ENCODE peak calls at places on chromosomes 4 and X, in eight cellular contexts. F is esophagus squamous epithelium, C is transverse colon, K is astrocyte of the spinal cord, S is epithelial cell of esophagus, E is heart left ventricle, A is ovary, H is astrocyte. P is an unnamed sample.

GRCh38 chr4:95644417-95644816 is 95.6 kb upstream of the UNC5C start:
- DNase-seq in C (no peak), E (no peak), A (no peak), K (no peak), F (no peak), S (no peak), H (no peak), P (no peak)

GRCh38 chrX:44506688-44507087 is 36.0 kb downstream of the FUNDC1 start:
- DNase-seq in A (no peak), F (no peak), H (no peak), E (no peak), C (no peak), K (no peak), S (no peak), P (no peak)

GRCh38 chrX:151458824-151459223 is 61.8 kb downstream of the VMA21 start:
- DNase-seq in K (peak; percentile 28), A (no peak), F (no peak), E (no peak), S (no peak), C (no peak), H (peak; percentile 74), P (no peak)

GRCh38 chrX:119943185-119943988 is at the start of gene NKAP:
- DNase-seq in C (peak; percentile 84), K (peak; percentile 94), A (peak; percentile 84), S (peak; percentile 92), H (peak; percentile 91), F (peak; percentile 8), E (peak; percentile 83), P (peak; percentile 87)

GRCh38 chrX:10754445-10754844 is 134.1 kb upstream of the MID1 start:
- DNase-seq in F (no peak), K (no peak), H (no peak), A (no peak), S (no peak), E (no peak), C (no peak), P (no peak)

GRCh38 chrX:153970398-153971123 is 1.1 kb downstream of the HCFC1 start:
- DNase-seq in C (no peak), E (peak; percentile 53), K (peak; percentile 72), S (peak; percentile 14), F (no peak), A (peak; percentile 73), H (peak; percentile 77), P (no peak)

GRCh38 chr4:184814686-184815045 is 11.1 kb downstream of the ACSL1 start:
- DNase-seq in A (no peak), F (no peak), S (no peak), K (no peak), E (no peak), C (no peak), H (peak; percentile 44), P (no peak)

GRCh38 chr4:142353149-142353738 is 492.9 kb downstream of the INPP4B start:
- DNase-seq in H (peak; percentile 63), E (peak; percentile 15), A (no peak), C (no peak), K (peak; percentile 82), F (no peak), S (peak; percentile 71), P (no peak)

GRCh38 chr4:7853271-7853670 is 86.4 kb downstream of the AFAP1 start:
- DNase-seq in A (no peak), F (no peak), S (no peak), K (no peak), C (no peak), H (no peak), E (no peak), P (no peak)

GRCh38 chr4:7852568-7853185 is 87.0 kb downstream of the AFAP1 start:
- DNase-seq in S (peak; percentile 63), E (no peak), K (peak; percentile 87), F (no peak), A (no peak), H (peak; percentile 94), C (no peak), P (no peak)

GRCh38 chr4:7855731-7856130 is 83.9 kb downstream of the AFAP1 start:
- DNase-seq in A (no peak), C (no peak), K (no peak), H (no peak), S (no peak), F (no peak), E (no peak), P (no peak)

GRCh38 chr4:7854211-7854610 is 85.5 kb downstream of the AFAP1 start:
- DNase-seq in E (no peak), S (no peak), F (no peak), H (no peak), A (no peak), C (no peak), K (no peak), P (no peak)

DNA sequence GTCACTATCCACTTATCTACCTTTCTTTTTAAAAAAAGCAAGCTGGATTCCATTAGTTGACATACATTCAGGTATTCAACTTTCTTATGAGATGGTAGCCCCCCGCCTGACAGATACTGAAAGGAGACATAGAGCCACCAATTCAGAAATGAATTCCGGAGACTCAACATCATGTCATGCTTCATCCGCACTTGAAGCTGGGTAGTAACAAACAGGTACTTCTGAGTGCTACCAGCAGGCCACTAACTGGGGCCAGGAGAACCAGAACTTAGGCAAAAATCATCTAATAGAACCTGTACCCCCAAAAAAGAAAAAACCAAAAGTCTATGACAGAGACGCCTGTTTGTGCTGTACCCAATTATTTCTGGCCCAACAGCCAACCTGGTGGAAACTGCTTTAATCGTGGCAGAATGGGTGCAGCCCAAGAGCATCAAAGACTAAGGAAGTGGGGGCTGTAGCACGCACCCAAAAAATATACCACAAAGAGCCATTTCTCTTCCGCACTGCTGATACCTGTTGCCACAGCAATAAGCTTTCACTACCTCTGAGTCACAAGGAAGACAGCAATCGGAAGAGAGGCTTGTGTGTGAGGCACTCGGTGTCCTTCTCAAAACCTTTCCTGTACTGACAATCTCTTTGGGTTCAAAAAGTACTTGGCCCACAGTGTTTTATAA is 84.8 kb downstream of the AFAP1 start:
- DNase-seq in H (peak; percentile 75), S (peak; percentile 44), C (no peak), K (peak; percentile 53), E (no peak), A (no peak), F (no peak), P (no peak)
- H3K4me3 ChIP-seq in H (no peak overlapping the region), S (no peak overlapping the region), C (no peak overlapping the region), K (no peak overlapping the region), E (no peak overlapping the region), A (no peak overlapping the region), F (no peak overlapping the region), P (no peak overlapping the region)

GRCh38 chr4:128684031-128684430 is 125.5 kb upstream of the JADE1 start:
- DNase-seq in A (no peak), S (no peak), K (no peak), E (no peak), C (no peak), F (no peak), H (no peak), P (no peak)

GRCh38 chr4:128688846-128689467 is 120.5 kb upstream of the JADE1 start:
- DNase-seq in F (no peak), C (no peak), E (no peak), A (no peak), H (no peak), S (no peak), K (no peak), P (no peak)

GRCh38 chr4:128686032-128686465 is 123.5 kb upstream of the JADE1 start:
- DNase-seq in C (no peak), E (no peak), S (peak; percentile 86), K (no peak), A (no peak), F (no peak), H (peak; percentile 45), P (no peak)

GRCh38 chr4:128688025-128688721 is 121.3 kb upstream of the JADE1 start:
- DNase-seq in F (no peak), C (no peak), K (no peak), H (no peak), E (no peak), S (no peak), A (no peak), P (no peak)

GRCh38 chr4:128686810-128687209 is 122.7 kb upstream of the JADE1 start:
- DNase-seq in F (no peak), A (no peak), K (no peak), S (peak; percentile 45), E (no peak), H (no peak), C (no peak), P (no peak)
- H3K4me3 ChIP-seq in F (no peak overlapping the region), A (no peak overlapping the region), K (no peak overlapping the region), S (no peak overlapping the region), E (no peak overlapping the region), H (no peak overlapping the region), C (no peak overlapping the region), P (no peak overlapping the region)

DNA sequence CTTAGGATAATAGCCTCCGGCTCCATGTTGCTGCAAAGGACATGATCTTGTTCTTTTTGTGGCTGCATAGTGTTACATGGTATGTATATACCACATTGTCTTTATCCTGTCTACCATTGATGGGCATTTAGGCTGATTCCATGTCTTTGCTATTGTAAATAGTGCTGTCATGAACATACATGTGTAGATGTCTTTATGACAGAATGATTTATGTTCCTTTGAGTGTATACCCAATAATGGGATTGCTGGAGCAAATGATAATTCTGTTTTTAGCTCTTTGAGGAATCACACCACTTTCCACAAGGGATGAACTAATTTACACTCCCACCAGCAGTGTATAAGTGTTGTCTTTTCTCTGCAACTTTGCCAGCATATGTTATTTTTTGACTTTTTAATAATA is 4.6 kb downstream of the RAB33B start:
- DNase-seq in S (peak; percentile 18), K (no peak), A (no peak), F (no peak), H (no peak), E (no peak), C (no peak), P (no peak)
- H3K4me3 ChIP-seq in S (no peak overlapping the region), K (no peak overlapping the region), A (no peak overlapping the region), F (no peak overlapping the region), H (no peak overlapping the region), E (no peak overlapping the region), C (no peak overlapping the region), P (peak overlapping the region; percentile 12)

GRCh38 chr4:6574747-6575502 is at the start of gene MAN2B2:
- DNase-seq in E (peak; percentile 90), K (peak; percentile 63), H (peak; percentile 39), S (peak; percentile 78), C (peak; percentile 93), A (peak; percentile 93), F (peak; percentile 44), P (peak; percentile 92)

GRCh38 chr4:6573551-6573950 is 1.4 kb upstream of the MAN2B2 start:
- DNase-seq in F (no peak), K (no peak), A (no peak), H (no peak), E (no peak), S (no peak), C (no peak), P (no peak)

GRCh38 chr4:6575503-6576240 is 683 bp downstream of the MAN2B2 start:
- DNase-seq in C (no peak), S (no peak), H (no peak), F (no peak), A (no peak), K (no peak), E (no peak), P (no peak)

GRCh38 chr4:6576512-6576911 is 1.5 kb downstream of the MAN2B2 start:
- DNase-seq in E (no peak), H (no peak), A (peak; percentile 46), F (no peak), S (no peak), C (no peak), K (no peak), P (no peak)

DNA sequence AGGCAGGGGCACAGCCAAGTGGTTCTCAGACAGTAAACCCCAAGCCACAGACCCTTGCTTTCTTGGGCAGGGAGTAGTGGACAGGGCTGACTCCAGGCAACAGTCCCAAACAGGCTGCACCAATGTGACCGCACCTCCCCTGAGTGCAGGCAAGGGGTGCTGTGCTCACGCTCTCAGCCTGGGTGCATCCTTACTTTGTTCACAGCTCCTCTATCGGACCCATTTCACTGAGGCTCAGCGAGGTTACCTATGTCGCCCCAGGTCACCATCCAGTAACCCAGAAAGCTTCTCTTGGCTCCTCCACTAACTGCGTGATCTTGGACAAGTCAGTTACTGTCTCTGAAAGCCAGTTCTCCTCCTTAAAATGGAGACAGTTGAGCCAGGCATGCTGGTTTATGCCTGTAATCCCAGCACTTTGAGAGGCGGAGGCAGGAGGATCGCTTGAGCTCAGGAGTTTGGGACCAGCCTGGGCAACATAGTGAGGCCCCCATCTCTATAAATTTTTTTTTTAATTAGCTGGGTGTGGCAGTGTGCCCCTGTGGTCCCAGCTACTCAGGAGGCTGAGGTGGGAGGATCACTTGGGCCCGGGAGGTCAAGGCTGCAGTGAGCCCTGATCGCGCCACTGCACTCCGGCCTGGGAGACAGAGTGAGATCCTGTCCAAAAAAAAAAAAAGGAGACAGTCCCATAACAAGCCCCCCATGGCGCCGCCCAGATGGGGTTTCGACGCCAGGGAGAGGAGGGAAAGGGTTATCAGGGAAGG is 823 bp upstream of the MAN2B2 start:
- DNase-seq in K (no peak), S (no peak), F (no peak), H (no peak), E (no peak), C (no peak), A (no peak), P (no peak)
- H3K4me3 ChIP-seq in K (peak overlapping the region; percentile 83), S (peak overlapping the region; percentile 70), F (peak overlapping the region; percentile 99), H (peak overlapping the region; percentile 84), E (peak overlapping the region; percentile 97), C (peak overlapping the region; percentile 86), A (peak overlapping the region; percentile 83), P (peak overlapping the region; percentile 90)